ENCODE peak calls at places on chromosomes 3 and 15, in six cellular contexts. H, J, N, D, U and Y are unnamed samples.

GRCh38 chr3:32220006-32220405 is 18.5 kb upstream of the CMTM8 start:
- DNase-seq in H (no peak), J (no peak), N (no peak), D (no peak), U (no peak), Y (no peak)

GRCh38 chr3:196603683-196604082 is 35.2 kb downstream of the FBXO45 start:
- DNase-seq in H (no peak), J (no peak), N (no peak), D (no peak), U (no peak), Y (no peak)

GRCh38 chr3:12897537-12898289 is 56.3 kb upstream of the RPL32 start:
- DNase-seq in H (no peak), J (no peak), N (no peak), D (no peak), U (no peak), Y (no peak)

GRCh38 chr15:38709196-38709595 is 144.6 kb upstream of the RASGRP1 start:
- DNase-seq in H (no peak), J (no peak), N (no peak), D (no peak), U (no peak), Y (no peak)

GRCh38 chr3:74651239-74651638 is 36.8 kb upstream of the CNTN3 start:
- DNase-seq in H (no peak), J (no peak), N (no peak), D (no peak), U (peak; percentile 36), Y (no peak)

GRCh38 chr3:195128255-195129071 is 142.5 kb downstream of the XXYLT1 start:
- DNase-seq in H (no peak), J (no peak), N (no peak), D (no peak), U (no peak), Y (no peak)

GRCh38 chr3:150738688-150739087 is 24.3 kb downstream of the SIAH2 start:
- DNase-seq in H (no peak), J (no peak), N (no peak), D (no peak), U (peak; percentile 35), Y (no peak)

GRCh38 chr3:146090521-146090920 is 70.5 kb downstream of the PLOD2 start:
- DNase-seq in H (no peak), J (no peak), N (no peak), D (no peak), U (no peak), Y (no peak)

GRCh38 chr3:159898147-159898546 is 90.5 kb upstream of the IL12A start:
- DNase-seq in H (no peak), J (no peak), N (no peak), D (no peak), U (no peak), Y (no peak)

GRCh38 chr15:55737373-55737772 is 5.6 kb downstream of the PRTG start:
- DNase-seq in H (no peak), J (no peak), N (no peak), D (no peak), U (peak; percentile 34), Y (no peak)

GRCh38 chr15:92801774-92802464 is 98.2 kb upstream of the CHD2 start:
- DNase-seq in H (no peak), J (no peak), N (peak; percentile 79), D (no peak), U (peak; percentile 95), Y (no peak)

GRCh38 chr3:23961064-23961463 is 16.0 kb downstream of the NR1D2 start:
- DNase-seq in H (no peak), J (no peak), N (no peak), D (no peak), U (no peak), Y (no peak)

GRCh38 chr15:85518979-85519761 is 138.8 kb downstream of the AKAP13 start:
- DNase-seq in H (no peak), J (no peak), N (no peak), D (no peak), U (peak; percentile 29), Y (no peak)

GRCh38 chr15:43749690-43750345 is 3.6 kb downstream of the PDIA3 start:
- DNase-seq in H (no peak), J (no peak), N (no peak), D (peak; percentile 17), U (peak; percentile 10), Y (no peak)

GRCh38 chr3:172538368-172539264 is 15.4 kb upstream of the TNFSF10 start:
- DNase-seq in H (no peak), J (no peak), N (no peak), D (no peak), U (peak; percentile 45), Y (no peak)

GRCh38 chr15:22888120-22888859 is 49.8 kb downstream of the NIPA2 start:
- DNase-seq in H (no peak), J (no peak), N (peak; percentile 84), D (no peak), U (peak; percentile 94), Y (no peak)

GRCh38 chr3:72862314-72863090 is 14.3 kb upstream of the SHQ1 start:
- DNase-seq in H (no peak), J (no peak), N (no peak), D (no peak), U (peak; percentile 14), Y (no peak)

GRCh38 chr3:16439163-16439847 is 74.2 kb downstream of the RFTN1 start:
- DNase-seq in H (no peak), J (no peak), N (no peak), D (no peak), U (peak; percentile 70), Y (no peak)

GRCh38 chr15:39936187-39936586 is 2.3 kb downstream of the EIF2AK4 start:
- DNase-seq in H (no peak), J (no peak), N (no peak), D (no peak), U (no peak), Y (no peak)

GRCh38 chr3:186938716-186939115 is 8.4 kb downstream of the ST6GAL1 start:
- DNase-seq in H (peak; percentile 54), J (no peak), N (no peak), D (no peak), U (peak; percentile 81), Y (no peak)

GRCh38 chr3:186940965-186941364 is 10.6 kb downstream of the ST6GAL1 start:
- DNase-seq in H (peak; percentile 77), J (peak; percentile 55), N (no peak), D (no peak), U (no peak), Y (no peak)

GRCh38 chr3:186942168-186942567 is 11.8 kb downstream of the ST6GAL1 start:
- DNase-seq in H (no peak), J (no peak), N (no peak), D (no peak), U (no peak), Y (no peak)

GRCh38 chr3:186937017-186937875 is 6.9 kb downstream of the ST6GAL1 start:
- DNase-seq in H (no peak), J (no peak), N (no peak), D (no peak), U (no peak), Y (no peak)

GRCh38 chr3:186939536-186939935 is 9.2 kb downstream of the ST6GAL1 start:
- DNase-seq in H (no peak), J (no peak), N (no peak), D (no peak), U (no peak), Y (no peak)
- H3K36me3 ChIP-seq in H (no peaks in the 10 kb centered on the region), J (peaks cover 4% of the 10 kb centered on the region), N (no peaks in the 10 kb centered on the region), D (peaks cover 30% of the 10 kb centered on the region), U (no peaks in the 10 kb centered on the region), Y (peaks cover 6% of the 10 kb centered on the region)

GRCh38 chr15:70480196-70480856 is 283.0 kb downstream of the UACA start:
- DNase-seq in H (no peak), J (no peak), N (no peak), D (peak; percentile 57), U (no peak), Y (no peak)
- H3K4me3 ChIP-seq in H (no peak overlapping the region), J (no peak overlapping the region), N (no peak overlapping the region), D (no peak overlapping the region), U (no peak overlapping the region), Y (no peak overlapping the region)

GRCh38 chr15:90530250-90531051 is 728 bp downstream of the CRTC3 start:
- DNase-seq in H (peak; percentile 73), J (no peak), N (peak; percentile 55), D (no peak), U (peak; percentile 45), Y (peak; percentile 87)

GRCh38 chr15:90529369-90530249 is at the start of gene CRTC3:
- DNase-seq in H (peak; percentile 54), J (no peak), N (peak; percentile 52), D (peak; percentile 40), U (peak; percentile 61), Y (peak; percentile 94)

GRCh38 chr15:90529008-90529368 is 735 bp upstream of the CRTC3 start:
- DNase-seq in H (no peak), J (no peak), N (no peak), D (no peak), U (no peak), Y (no peak)

GRCh38 chr15:90535254-90535653 is 5.5 kb downstream of the CRTC3 start:
- DNase-seq in H (no peak), J (no peak), N (no peak), D (no peak), U (no peak), Y (no peak)

DNA sequence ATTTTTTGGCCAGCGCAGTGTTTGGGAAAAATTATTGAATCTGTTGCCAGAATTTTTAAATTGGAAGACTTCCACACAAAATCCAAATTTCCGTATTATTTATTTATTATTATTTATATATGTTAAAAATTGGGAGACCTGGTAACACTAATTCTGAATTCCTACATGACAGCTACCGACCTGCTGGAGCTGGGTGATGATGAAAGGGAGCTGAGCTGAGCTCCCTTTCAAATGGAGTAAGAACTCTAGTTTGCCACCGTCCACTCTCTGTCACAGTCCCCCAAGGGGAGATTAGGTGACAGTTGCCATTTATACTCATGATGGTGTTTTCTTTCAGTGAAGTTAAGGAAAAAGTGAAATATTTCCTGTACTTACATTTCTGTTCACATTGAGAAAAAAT is 1.4 kb downstream of the CRTC3 start:
- DNase-seq in H (no peak), J (no peak), N (no peak), D (no peak), U (no peak), Y (peak; percentile 51)
- H3K27me3 ChIP-seq in H (no peaks in the 10 kb centered on the region), J (no peaks in the 10 kb centered on the region), N (no peaks in the 10 kb centered on the region), D (no peaks in the 10 kb centered on the region), U (peaks cover 4% of the 10 kb centered on the region), Y (peaks cover 39% of the 10 kb centered on the region)

GRCh38 chr3:124033360-124034015 is 41.6 kb upstream of the ROPN1 start:
- DNase-seq in H (no peak), J (no peak), N (peak; percentile 44), D (no peak), U (no peak), Y (no peak)
- H3K36me3 ChIP-seq in H (no peaks in the 10 kb centered on the region), J (no peaks in the 10 kb centered on the region), N (peaks cover 7% of the 10 kb centered on the region), D (no peaks in the 10 kb centered on the region), U (no peaks in the 10 kb centered on the region), Y (no peaks in the 10 kb centered on the region)

DNA sequence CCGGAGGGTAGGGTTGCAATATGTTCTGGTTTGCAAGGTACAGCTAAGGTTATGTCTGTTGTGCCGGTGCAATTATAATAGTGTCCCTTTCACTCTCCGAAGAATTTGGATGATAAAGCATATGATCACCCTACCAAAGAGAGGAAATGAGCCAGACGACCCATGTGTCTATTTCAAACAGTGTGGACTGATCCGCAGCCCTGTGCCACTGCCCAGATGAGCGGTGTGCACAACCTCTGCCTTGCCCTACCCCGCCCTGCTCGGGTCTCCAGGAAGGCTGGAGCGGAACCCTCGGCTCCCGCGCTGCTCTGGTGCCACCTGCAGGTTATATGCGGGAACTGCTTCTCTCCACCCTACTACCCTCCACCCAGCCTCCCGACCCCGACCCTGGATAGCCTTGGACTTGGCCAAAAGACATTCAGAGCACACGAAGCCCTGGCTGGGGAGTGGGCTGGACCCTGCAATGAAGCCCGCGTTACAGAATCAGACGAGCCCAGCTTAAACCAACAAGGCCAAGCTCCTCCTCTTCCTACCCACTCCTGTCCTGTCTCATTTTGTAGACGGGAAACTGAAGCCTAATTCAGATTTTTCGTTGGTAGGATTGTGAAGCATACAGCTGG is 68.4 kb upstream of the CHRNB4 start:
- DNase-seq in H (peak; percentile 78), J (peak; percentile 9), N (peak; percentile 67), D (peak; percentile 20), U (peak; percentile 49), Y (peak; percentile 90)
- H3K4me3 ChIP-seq in H (no peak overlapping the region), J (peak overlapping the region; percentile 41), N (no peak overlapping the region), D (no peak overlapping the region), U (no peak overlapping the region), Y (no peak overlapping the region)